ENCODE peak calls at places on chromosomes 6 and 20, in nine cellular contexts. G, K, S, N, P, Y, U, T and X are unnamed samples.
A peak's percentile ranks its signal among the peaks of the same experiment; 100 is the strongest.

GRCh38 chr6:24658573-24659511 is 7.9 kb downstream of the TDP2 start:
- DNase-seq in G (no peak), K (no peak), S (no peak), N (no peak), P (no peak), Y (no peak), U (no peak), T (peak; percentile 5), X (no peak)

GRCh38 chr20:36569847-36570429 is 3.5 kb upstream of the TGIF2 start:
- DNase-seq in G (no peak), K (no peak), S (no peak), N (no peak), P (no peak), Y (no peak), U (no peak), T (no peak), X (no peak)

GRCh38 chr6:158642097-158642601 is 2.4 kb downstream of the DYNLT1 start:
- DNase-seq in G (no peak), K (peak; percentile 40), S (no peak), N (peak; percentile 80), P (no peak), Y (peak; percentile 65), U (no peak), T (no peak), X (no peak)

GRCh38 chr20:454951-455350 is 7.4 kb downstream of the TBC1D20 start:
- DNase-seq in G (no peak), K (no peak), S (no peak), N (no peak), P (no peak), Y (no peak), U (no peak), T (no peak), X (no peak)

GRCh38 chr20:676315-676937 is 824 bp upstream of the SCRT2 start:
- DNase-seq in G (peak; percentile 87), K (no peak), S (no peak), N (no peak), P (no peak), Y (no peak), U (no peak), T (no peak), X (no peak)

GRCh38 chr6:31972709-31973350 is 892 bp upstream of the DXO start:
- DNase-seq in G (no peak), K (no peak), S (no peak), N (no peak), P (no peak), Y (no peak), U (no peak), T (no peak), X (no peak)

GRCh38 chr20:46062151-46062550 is 27.6 kb downstream of the NCOA5 start:
- DNase-seq in G (no peak), K (no peak), S (no peak), N (no peak), P (no peak), Y (no peak), U (no peak), T (no peak), X (no peak)

GRCh38 chr20:54167909-54168872 is 5.6 kb downstream of the CYP24A1 start:
- DNase-seq in G (no peak), K (no peak), S (no peak), N (peak; percentile 95), P (no peak), Y (no peak), U (no peak), T (no peak), X (no peak)

GRCh38 chr6:125304970-125305369 is 3.2 kb upstream of the HDDC2 start:
- DNase-seq in G (no peak), K (no peak), S (no peak), N (no peak), P (no peak), Y (no peak), U (no peak), T (no peak), X (no peak)

GRCh38 chr6:97978855-97979271 is 695.8 kb upstream of the MMS22L start:
- DNase-seq in G (peak; percentile 25), K (peak; percentile 18), S (no peak), N (peak; percentile 29), P (no peak), Y (no peak), U (no peak), T (no peak), X (peak; percentile 62)

GRCh38 chr6:85676086-85676729 is 33.5 kb upstream of the SYNCRIP start:
- DNase-seq in G (peak; percentile 39), K (no peak), S (no peak), N (no peak), P (no peak), Y (no peak), U (no peak), T (no peak), X (no peak)

GRCh38 chr20:2331901-2332565 is 36.2 kb downstream of the TGM3 start:
- DNase-seq in G (no peak), K (no peak), S (no peak), N (no peak), P (no peak), Y (no peak), U (no peak), T (no peak), X (no peak)

GRCh38 chr6:116876635-116877611 is at the start of gene RFX6:
- DNase-seq in G (no peak), K (peak; percentile 40), S (no peak), N (no peak), P (no peak), Y (no peak), U (no peak), T (no peak), X (peak; percentile 38)

GRCh38 chr6:129672883-129673631 is 36.9 kb downstream of the ARHGAP18 start:
- DNase-seq in G (peak; percentile 74), K (no peak), S (no peak), N (no peak), P (no peak), Y (no peak), U (no peak), T (peak; percentile 78), X (no peak)

GRCh38 chr20:4102381-4102780 is 87.0 kb upstream of the RNF24 start:
- DNase-seq in G (no peak), K (no peak), S (no peak), N (no peak), P (no peak), Y (no peak), U (no peak), T (no peak), X (no peak)

GRCh38 chr20:57672164-57672563 is 37.7 kb downstream of the PMEPA1 start:
- DNase-seq in G (no peak), K (no peak), S (peak; percentile 77), N (no peak), P (peak; percentile 51), Y (peak; percentile 39), U (no peak), T (no peak), X (no peak)

GRCh38 chr6:27757307-27757706 is 154.9 kb downstream of the OR2B2 start:
- DNase-seq in G (no peak), K (peak; percentile 76), S (peak; percentile 59), N (no peak), P (peak; percentile 34), Y (no peak), U (no peak), T (no peak), X (peak; percentile 41)
- H3K4me3 ChIP-seq in G (no peak overlapping the region), K (peak overlapping the region; percentile 25), S (peak overlapping the region; percentile 47), N (peak overlapping the region; percentile 24), P (peak overlapping the region; percentile 44), Y (peak overlapping the region; percentile 29), U (no peak overlapping the region), T (peak overlapping the region; percentile 39), X (peak overlapping the region; percentile 28)

GRCh38 chr6:15685629-15686028 is 22.8 kb upstream of the DTNBP1 start:
- DNase-seq in G (no peak), K (no peak), S (no peak), N (no peak), P (no peak), Y (no peak), U (no peak), T (no peak), X (no peak)

GRCh38 chr6:15689586-15690450 is 27.0 kb upstream of the DTNBP1 start:
- DNase-seq in G (peak; percentile 36), K (no peak), S (no peak), N (no peak), P (no peak), Y (no peak), U (no peak), T (no peak), X (no peak)

GRCh38 chr6:15690451-15690961 is 27.7 kb upstream of the DTNBP1 start:
- DNase-seq in G (no peak), K (no peak), S (no peak), N (no peak), P (no peak), Y (no peak), U (no peak), T (no peak), X (no peak)

GRCh38 chr6:15691250-15691869 is 28.5 kb upstream of the DTNBP1 start:
- DNase-seq in G (peak; percentile 94), K (peak; percentile 85), S (peak; percentile 86), N (no peak), P (peak; percentile 82), Y (peak; percentile 79), U (peak; percentile 77), T (peak; percentile 75), X (peak; percentile 81)
- H3K4me3 ChIP-seq in G (no peak overlapping the region), K (no peak overlapping the region), S (peak overlapping the region; percentile 42), N (no peak overlapping the region), P (peak overlapping the region; percentile 39), Y (peak overlapping the region; percentile 60), U (no peak overlapping the region), T (peak overlapping the region; percentile 23), X (no peak overlapping the region)

DNA sequence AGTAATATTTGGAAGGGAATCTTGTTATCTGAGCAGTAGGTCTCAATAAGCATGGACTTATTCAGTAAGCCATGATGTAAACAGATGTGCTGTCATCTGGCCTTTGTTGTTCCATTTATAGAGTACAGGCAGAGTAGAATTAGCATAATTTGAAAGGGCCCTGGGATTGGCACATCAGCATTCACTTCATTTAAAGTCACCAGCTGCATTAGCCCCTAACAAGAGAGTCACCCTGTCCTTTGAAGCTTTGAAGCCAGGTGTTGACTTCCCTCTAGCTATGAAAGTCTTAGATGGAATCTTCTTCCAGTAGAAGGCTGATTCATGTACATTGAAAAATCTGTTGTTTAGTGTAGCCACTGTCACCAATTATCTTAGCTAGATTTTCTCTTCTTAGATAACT is 95.9 kb downstream of the ANKRD6 start:
- DNase-seq in G (no peak), K (no peak), S (no peak), N (no peak), P (no peak), Y (no peak), U (no peak), T (no peak), X (no peak)
- H3K4me3 ChIP-seq in G (no peak overlapping the region), K (no peak overlapping the region), S (no peak overlapping the region), N (no peak overlapping the region), P (no peak overlapping the region), Y (no peak overlapping the region), U (no peak overlapping the region), T (no peak overlapping the region), X (no peak overlapping the region)

DNA sequence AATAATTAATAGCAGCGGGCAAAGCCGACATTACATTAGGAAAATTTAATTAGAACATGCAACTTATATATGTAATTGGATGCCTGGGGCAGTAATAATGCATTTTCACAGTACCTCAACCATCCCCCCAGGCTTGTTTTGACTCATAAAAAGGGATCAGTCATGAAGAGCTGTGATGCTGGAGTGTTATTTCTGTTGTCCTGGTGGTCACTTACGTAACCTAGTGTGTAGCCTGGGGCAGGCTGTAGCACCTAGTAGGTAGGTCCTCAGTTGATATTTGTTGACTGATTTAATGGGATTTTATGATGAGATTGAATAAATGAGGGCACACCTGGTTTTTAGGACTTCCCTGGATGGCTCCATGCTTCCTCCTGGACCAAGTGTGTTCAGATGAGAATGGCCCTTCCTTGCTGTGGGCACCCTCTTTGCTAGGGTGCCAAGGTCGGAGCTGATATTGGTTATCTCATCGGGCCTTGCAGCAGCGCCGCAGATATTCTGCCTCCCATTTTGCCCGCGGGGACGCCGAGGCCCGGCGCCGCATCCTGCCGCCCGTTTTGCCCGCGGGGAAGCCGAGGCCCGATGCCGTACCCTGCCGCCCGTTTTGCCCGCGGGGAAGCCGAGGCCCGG is 128.8 kb downstream of the CDH26 start:
- DNase-seq in G (peak; percentile 53), K (no peak), S (no peak), N (peak; percentile 53), P (no peak), Y (no peak), U (no peak), T (no peak), X (peak; percentile 16)
- H3K4me3 ChIP-seq in G (peak overlapping the region; percentile 37), K (no peak overlapping the region), S (peak overlapping the region; percentile 37), N (no peak overlapping the region), P (peak overlapping the region; percentile 46), Y (peak overlapping the region; percentile 59), U (no peak overlapping the region), T (no peak overlapping the region), X (no peak overlapping the region)